ENCODE peak calls at places on chromosome 14, in seven cellular contexts. L is NB4, H is WTC11, R is Peyer's patch, Q is heart left ventricle, J is astrocyte of the cerebellum, V is Caco-2. K is an unnamed sample.
A peak's percentile ranks its signal among the peaks of the same experiment; 100 is the strongest.

GRCh38 chr14:66066991-66067788 is 419.0 kb upstream of the CCDC196 start:
- DNase-seq in R (no peak), J (no peak), Q (no peak), V (no peak), L (no peak), H (no peak), K (no peak)

GRCh38 chr14:91369628-91370445 is 47.8 kb downstream of the CCDC88C start:
- DNase-seq in R (no peak), J (no peak), L (no peak), Q (no peak), V (no peak), H (no peak), K (no peak)

GRCh38 chr14:73426877-73427276 is 31.5 kb downstream of the NUMB start:
- DNase-seq in Q (no peak), H (no peak), L (peak; percentile 24), V (no peak), R (no peak), J (peak; percentile 8), K (peak; percentile 38)

GRCh38 chr14:90447720-90448497 is 51.1 kb downstream of the CALM1 start:
- DNase-seq in Q (no peak), J (no peak), L (peak; percentile 18), H (no peak), V (no peak), R (no peak), K (no peak)

GRCh38 chr14:22123188-22123560 is 449.6 kb upstream of the OR4E1 start:
- DNase-seq in L (no peak), H (no peak), R (no peak), J (no peak), Q (no peak), V (no peak), K (no peak)

GRCh38 chr14:103444837-103445524 is 59.8 kb downstream of the MARK3 start:
- DNase-seq in Q (no peak), J (no peak), L (no peak), H (no peak), R (no peak), V (no peak), K (no peak)

GRCh38 chr14:95784137-95784536 is 70.2 kb upstream of the TCL1A start:
- DNase-seq in R (no peak), Q (no peak), J (peak; percentile 16), V (no peak), L (peak; percentile 34), H (peak; percentile 27), K (no peak)

GRCh38 chr14:94779713-94780112 is 9.8 kb upstream of the GSC start:
- DNase-seq in Q (no peak), J (no peak), H (no peak), V (no peak), L (no peak), R (no peak), K (no peak)

GRCh38 chr14:105145381-105146180 is 23.0 kb downstream of the JAG2 start:
- DNase-seq in V (no peak), J (no peak), Q (peak; percentile 20), R (peak; percentile 36), H (peak; percentile 7), L (no peak), K (no peak)

GRCh38 chr14:54818201-54819133 is 84.2 kb downstream of the GCH1 start:
- DNase-seq in H (no peak), J (peak; percentile 85), Q (no peak), R (peak; percentile 64), L (no peak), V (no peak), K (peak; percentile 59)

GRCh38 chr14:52272375-52272774 is 4.9 kb downstream of the PTGDR start:
- DNase-seq in R (no peak), J (no peak), V (no peak), H (peak; percentile 25), Q (no peak), L (peak; percentile 42), K (no peak)

GRCh38 chr14:103517626-103518415 is 4.8 kb downstream of the CKB start:
- DNase-seq in V (no peak), Q (peak; percentile 27), L (peak; percentile 6), R (peak; percentile 40), H (no peak), J (no peak), K (no peak)

GRCh38 chr14:103188691-103189480 is 65.6 kb downstream of the TNFAIP2 start:
- DNase-seq in L (no peak), J (no peak), H (peak; percentile 61), V (no peak), R (peak; percentile 77), Q (peak; percentile 44), K (no peak)

GRCh38 chr14:84806627-84807026 is 723.3 kb upstream of the FLRT2 start:
- DNase-seq in R (no peak), J (peak; percentile 22), V (no peak), Q (no peak), L (no peak), H (no peak), K (no peak)

GRCh38 chr14:92584221-92584620 is 70.6 kb downstream of the RIN3 start:
- DNase-seq in L (peak; percentile 27), J (no peak), H (no peak), R (no peak), Q (no peak), V (no peak), K (no peak)

GRCh38 chr14:60317609-60318008 is 68.6 kb downstream of the PPM1A start:
- DNase-seq in L (no peak), R (no peak), V (no peak), Q (no peak), H (no peak), J (no peak), K (no peak)

GRCh38 chr14:61559641-61560201 is 135.6 kb upstream of the HIF1A start:
- DNase-seq in H (no peak), J (no peak), V (peak; percentile 94), Q (no peak), R (peak; percentile 78), L (no peak), K (no peak)

GRCh38 chr14:61562321-61563161 is 132.8 kb upstream of the HIF1A start:
- DNase-seq in L (peak; percentile 91), V (no peak), Q (no peak), R (no peak), H (no peak), J (peak; percentile 98), K (peak; percentile 98)

GRCh38 chr14:61560323-61560722 is 135.0 kb upstream of the HIF1A start:
- DNase-seq in V (no peak), L (no peak), H (no peak), Q (no peak), R (no peak), J (no peak), K (no peak)

GRCh38 chr14:61561657-61562276 is 133.5 kb upstream of the HIF1A start:
- DNase-seq in V (peak; percentile 76), L (peak; percentile 56), J (peak; percentile 96), R (peak; percentile 64), H (no peak), Q (peak; percentile 66), K (peak; percentile 95)

GRCh38 chr14:61561144-61561543 is 134.2 kb upstream of the HIF1A start:
- DNase-seq in V (no peak), J (no peak), Q (no peak), H (no peak), L (no peak), R (no peak), K (no peak)
- TF ChIP-seq CTCF in V (no peak), J (peak; percentile 35), Q (no peak), H (no peak), L (no peak), R (no peak), K (peak; percentile 36)

DNA sequence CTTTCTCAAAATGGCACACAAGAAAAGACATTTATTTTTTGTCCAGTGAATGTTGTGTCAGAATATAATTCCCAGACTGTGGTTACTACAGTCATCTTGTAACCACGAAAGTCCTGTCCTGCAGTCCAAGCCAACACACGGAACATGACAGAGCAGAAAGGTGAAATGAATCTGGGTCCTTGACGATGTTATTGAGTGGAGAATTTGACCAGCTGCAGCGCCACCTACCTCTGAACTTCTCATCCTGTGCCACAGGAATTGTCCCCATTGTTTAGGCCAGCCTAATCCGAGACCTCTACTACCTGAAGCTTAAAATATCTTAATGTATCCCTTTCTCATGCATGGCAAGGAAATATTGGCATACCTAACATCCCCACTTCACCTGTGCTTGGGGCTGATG is 64.1 kb upstream of the OTX2 start:
- DNase-seq in V (peak; percentile 49), L (peak; percentile 35), Q (no peak), H (peak; percentile 68), J (no peak), R (peak; percentile 55), K (no peak)
- TF ChIP-seq CTCF in V (peak; percentile 57), L (peak; percentile 62), Q (no peak), H (peak; percentile 55), J (no peak), R (peak; percentile 45), K (no peak)

GRCh38 chr14:23482814-23483128 is 13.3 kb downstream of the NGDN start:
- DNase-seq in L (no peak), J (no peak), R (no peak), V (no peak), Q (no peak), H (no peak), K (no peak)

GRCh38 chr14:23483216-23483854 is 13.8 kb downstream of the NGDN start:
- DNase-seq in R (no peak), J (no peak), V (no peak), H (peak; percentile 87), L (peak; percentile 13), Q (no peak), K (no peak)

GRCh38 chr14:23487216-23487615 is 17.7 kb downstream of the NGDN start:
- DNase-seq in H (no peak), J (no peak), V (no peak), L (no peak), Q (no peak), R (no peak), K (no peak)

GRCh38 chr14:23486116-23486515 is 16.6 kb downstream of the NGDN start:
- DNase-seq in R (no peak), Q (no peak), V (no peak), H (no peak), J (no peak), L (peak; percentile 16), K (no peak)

DNA sequence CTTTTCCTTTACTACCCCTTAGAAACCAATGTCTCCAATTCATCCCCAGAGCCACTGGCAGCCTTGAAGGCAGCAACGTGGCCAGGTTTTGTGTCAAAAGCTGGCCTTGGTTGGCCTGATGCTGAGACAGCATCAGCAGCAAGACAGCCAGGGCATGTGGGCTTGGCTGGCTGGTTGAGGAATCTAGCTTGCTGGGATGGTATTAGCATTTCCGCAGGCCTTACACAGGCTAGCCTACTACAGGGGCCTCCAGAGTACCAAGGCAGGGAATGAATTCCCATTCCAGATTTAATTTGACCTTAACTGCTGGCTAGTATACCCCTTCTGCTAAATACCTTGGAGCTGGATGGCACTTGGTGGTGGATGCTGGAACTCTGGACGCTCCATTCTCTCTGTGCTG is 15.8 kb downstream of the NGDN start:
- DNase-seq in H (no peak), J (no peak), Q (no peak), R (no peak), V (no peak), L (no peak), K (no peak)
- TF ChIP-seq CTCF in H (no peak), J (no peak), Q (no peak), R (no peak), V (no peak), L (no peak), K (no peak)

DNA sequence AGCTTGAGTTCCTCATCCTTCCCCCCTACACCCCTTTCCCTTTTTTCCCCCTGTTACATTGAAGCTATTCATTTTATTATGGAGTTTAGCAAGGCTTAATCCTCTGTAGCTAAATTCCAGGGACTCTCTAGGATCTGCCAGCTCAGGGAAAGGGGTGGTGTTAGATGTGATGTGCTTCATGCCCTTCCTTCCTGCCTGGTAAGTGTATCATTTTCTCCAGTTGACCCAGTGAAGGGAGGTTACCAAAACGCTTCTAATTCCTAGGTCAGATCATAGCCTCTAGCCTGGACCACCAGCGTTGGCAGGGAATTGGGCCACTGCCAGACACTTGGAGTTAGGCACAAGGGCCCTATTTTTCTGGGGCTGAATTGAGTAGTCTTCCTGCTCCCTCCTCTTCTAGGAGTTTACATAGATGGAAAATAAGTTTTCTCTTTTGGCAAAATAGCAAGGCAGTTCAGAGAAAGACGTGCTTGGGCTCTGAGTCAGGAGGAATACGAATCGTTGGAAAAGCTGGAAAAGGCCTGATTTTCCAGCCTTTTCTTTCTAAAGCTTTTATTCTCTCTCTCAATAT is 88.3 kb downstream of the NPAS3 start:
- DNase-seq in V (no peak), J (peak; percentile 22), R (no peak), H (no peak), L (no peak), Q (peak; percentile 25), K (no peak)
- TF ChIP-seq CTCF in V (no peak), J (no peak), R (no peak), H (no peak), L (no peak), Q (no peak), K (no peak)

K was measured in AG09319.